ENCODE peak calls at places on chromosome 4, in six cellular contexts. P is CD4-positive, CD25-positive, alpha-beta regulatory T cell; L is iris pigment epithelial cell; X is Daoy; O is HuH-7; Q is endothelial cell. K is an unnamed sample.

GRCh38 chr4:5458676-5459075 is 249.7 kb downstream of the EVC2 start:
- DNase-seq in P (no peak), L (no peak), X (no peak), O (no peak), Q (no peak), K (no peak)

GRCh38 chr4:187777954-187778353 is 217.6 kb upstream of the ZFP42 start:
- DNase-seq in P (no peak), L (no peak), X (no peak), O (no peak), Q (no peak), K (no peak)

GRCh38 chr4:109169160-109169559 is 133.3 kb downstream of the COL25A1 start:
- DNase-seq in P (no peak), L (peak; percentile 16), X (no peak), O (no peak), Q (no peak), K (no peak)

GRCh38 chr4:98555798-98556445 is 102.5 kb downstream of the TSPAN5 start:
- DNase-seq in P (no peak), L (peak; percentile 18), X (no peak), O (no peak), Q (no peak), K (no peak)

GRCh38 chr4:20159516-20159915 is 92.2 kb upstream of the SLIT2 start:
- DNase-seq in P (no peak), L (no peak), X (no peak), O (no peak), Q (no peak), K (no peak)

GRCh38 chr4:64394469-64394868 is 14.8 kb downstream of the TECRL start:
- DNase-seq in P (no peak), L (no peak), X (no peak), O (no peak), Q (no peak), K (no peak)

GRCh38 chr4:15711762-15712161 is 8.9 kb downstream of the BST1 start:
- DNase-seq in P (no peak), L (no peak), X (no peak), O (no peak), Q (no peak), K (no peak)

GRCh38 chr4:71290074-71290473 is 48.7 kb upstream of the SLC4A4 start:
- DNase-seq in P (no peak), L (peak; percentile 73), X (no peak), O (no peak), Q (no peak), K (no peak)

GRCh38 chr4:168384437-168385141 is 66.0 kb upstream of the DDX60 start:
- DNase-seq in P (no peak), L (peak; percentile 18), X (peak; percentile 11), O (peak; percentile 31), Q (no peak), K (no peak)

GRCh38 chr4:37934609-37935008 is 25.6 kb upstream of the PTTG2 start:
- DNase-seq in P (no peak), L (no peak), X (no peak), O (no peak), Q (no peak), K (no peak)

GRCh38 chr4:41865306-41865980 is 69.8 kb upstream of the TMEM33 start:
- DNase-seq in P (no peak), L (peak; percentile 15), X (peak; percentile 68), O (peak; percentile 82), Q (no peak), K (no peak)

GRCh38 chr4:58807843-58808605 is 1697.8 kb upstream of the IGFBP7 start:
- DNase-seq in P (no peak), L (peak; percentile 16), X (no peak), O (no peak), Q (no peak), K (no peak)